ENCODE peak calls at places on chromosomes 5 and 9, in four cellular contexts. U, H, B and N are unnamed samples.

GRCh38 chr9:98913044-98913443 is 30.7 kb upstream of the COL15A1 start:
- DNase-seq in U (no peak), H (no peak), B (no peak), N (no peak)

GRCh38 chr5:172420215-172420934 is 34.0 kb downstream of the SH3PXD2B start:
- DNase-seq in U (no peak), H (peak), B (no peak), N (peak)

GRCh38 chr9:18314321-18314720 is 159.6 kb upstream of the ADAMTSL1 start:
- DNase-seq in U (no peak), H (no peak), B (no peak), N (no peak)

GRCh38 chr9:78035369-78035993 is 3.9 kb upstream of the GNAQ start:
- DNase-seq in U (peak), H (no peak), B (peak), N (no peak)

GRCh38 chr5:39092581-39093350 is 18.6 kb upstream of the RICTOR start:
- DNase-seq in U (no peak), H (no peak), B (no peak), N (no peak)

GRCh38 chr9:37146372-37146771 is 26.0 kb downstream of the ZCCHC7 start:
- DNase-seq in U (no peak), H (no peak), B (peak), N (no peak)

GRCh38 chr9:102950341-102950740 is 44.8 kb upstream of the CYLC2 start:
- DNase-seq in U (no peak), H (no peak), B (no peak), N (no peak)

GRCh38 chr9:122991370-122991830 is 42.1 kb upstream of the GPR21 start:
- DNase-seq in U (peak), H (no peak), B (peak), N (no peak)

GRCh38 chr5:42840279-42840678 is 28.6 kb upstream of the SELENOP start:
- DNase-seq in U (no peak), H (peak), B (no peak), N (no peak)

GRCh38 chr5:55062039-55062779 is 38.2 kb downstream of the GZMK start:
- DNase-seq in U (no peak), H (no peak), B (no peak), N (no peak)

GRCh38 chr5:77316871-77317661 is 106.6 kb downstream of the PDE8B start:
- DNase-seq in U (no peak), H (no peak), B (no peak), N (no peak)

GRCh38 chr5:91651704-91652103 is 268.6 kb upstream of the ARRDC3 start:
- DNase-seq in U (no peak), H (no peak), B (no peak), N (no peak)
- TF ChIP-seq EP300 in U (no peak), H (no peak), B (no peak), N (no peak)

GRCh38 chr9:92171822-92172221 is 56.6 kb upstream of the SPTLC1 start:
- DNase-seq in U (no peak), H (no peak), B (no peak), N (peak)

GRCh38 chr9:92175441-92175840 is 60.2 kb upstream of the SPTLC1 start:
- DNase-seq in U (no peak), H (no peak), B (no peak), N (peak)

GRCh38 chr9:92173318-92173717 is 58.1 kb upstream of the SPTLC1 start:
- DNase-seq in U (no peak), H (no peak), B (peak), N (no peak)

GRCh38 chr9:92170848-92171247 is 55.6 kb upstream of the SPTLC1 start:
- DNase-seq in U (no peak), H (no peak), B (no peak), N (no peak)

DNA sequence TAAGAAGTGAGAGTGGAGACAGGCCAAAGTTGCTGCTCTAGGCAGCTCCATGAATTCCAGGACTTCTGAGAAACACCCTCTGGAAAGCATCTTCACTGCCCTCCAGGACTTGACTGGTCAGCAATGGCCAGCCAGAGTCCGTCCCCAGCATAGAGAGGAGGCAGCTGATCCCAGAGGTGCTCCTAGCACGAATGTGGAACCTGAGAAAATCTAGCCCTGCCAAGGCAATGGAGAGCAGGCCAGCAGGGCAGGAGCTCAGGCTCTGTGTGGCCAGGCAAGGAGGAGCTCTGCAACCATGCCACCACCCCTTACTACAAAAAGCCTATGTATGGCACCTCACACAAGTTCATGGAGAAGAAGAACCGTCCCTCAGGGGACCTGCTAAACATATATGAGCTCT is 56.1 kb upstream of the SPTLC1 start:
- DNase-seq in U (no peak), H (no peak), B (no peak), N (peak)
- TF ChIP-seq EP300 in U (no peak), H (no peak), B (no peak), N (no peak)

GRCh38 chr5:110258460-110258859 is 468.0 kb downstream of the TMEM232 start:
- DNase-seq in U (no peak), H (no peak), B (no peak), N (no peak)
- TF ChIP-seq EP300 in U (no peak), H (no peak), B (no peak), N (no peak)

GRCh38 chr5:100761192-100761591 is 141.9 kb downstream of the ST8SIA4 start:
- DNase-seq in U (no peak), H (no peak), B (no peak), N (no peak)

GRCh38 chr5:100762163-100762562 is 140.9 kb downstream of the ST8SIA4 start:
- DNase-seq in U (no peak), H (no peak), B (no peak), N (no peak)

GRCh38 chr5:100758780-100759179 is 144.3 kb downstream of the ST8SIA4 start:
- DNase-seq in U (no peak), H (no peak), B (no peak), N (no peak)

GRCh38 chr5:100762995-100763394 is 140.1 kb downstream of the ST8SIA4 start:
- DNase-seq in U (no peak), H (no peak), B (no peak), N (no peak)

DNA sequence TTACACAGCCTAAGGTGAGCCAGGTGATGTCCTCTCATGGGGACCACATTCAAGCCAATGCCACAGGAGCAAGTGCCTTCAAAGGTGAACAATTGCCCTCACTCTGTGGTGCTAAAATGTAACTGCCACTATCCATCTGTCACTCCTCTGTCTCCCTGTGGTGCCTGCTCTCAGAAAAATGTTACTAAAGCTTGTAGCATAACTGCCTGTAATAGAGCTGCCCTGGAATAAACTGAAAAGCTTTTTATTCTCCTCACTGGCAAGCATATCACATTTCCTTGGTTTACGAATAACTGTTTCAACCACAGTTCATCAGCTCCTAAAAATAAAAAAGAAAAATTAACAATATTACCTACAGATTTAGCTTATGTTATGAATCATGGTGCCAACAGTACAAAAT is 142.4 kb downstream of the ST8SIA4 start:
- DNase-seq in U (no peak), H (no peak), B (no peak), N (no peak)
- TF ChIP-seq EP300 in U (no peak), H (no peak), B (no peak), N (no peak)

GRCh38 chr5:128403350-128403749 is 134.7 kb downstream of the FBN2 start:
- DNase-seq in U (no peak), H (no peak), B (no peak), N (no peak)
- TF ChIP-seq EP300 in U (no peak), H (no peak), B (no peak), N (no peak)

GRCh38 chr5:176540476-176540899 is 3.3 kb upstream of the RNF44 start:
- DNase-seq in U (no peak), H (no peak), B (no peak), N (no peak)
- TF ChIP-seq EP300 in U (no peak), H (no peak), B (no peak), N (no peak)

DNA sequence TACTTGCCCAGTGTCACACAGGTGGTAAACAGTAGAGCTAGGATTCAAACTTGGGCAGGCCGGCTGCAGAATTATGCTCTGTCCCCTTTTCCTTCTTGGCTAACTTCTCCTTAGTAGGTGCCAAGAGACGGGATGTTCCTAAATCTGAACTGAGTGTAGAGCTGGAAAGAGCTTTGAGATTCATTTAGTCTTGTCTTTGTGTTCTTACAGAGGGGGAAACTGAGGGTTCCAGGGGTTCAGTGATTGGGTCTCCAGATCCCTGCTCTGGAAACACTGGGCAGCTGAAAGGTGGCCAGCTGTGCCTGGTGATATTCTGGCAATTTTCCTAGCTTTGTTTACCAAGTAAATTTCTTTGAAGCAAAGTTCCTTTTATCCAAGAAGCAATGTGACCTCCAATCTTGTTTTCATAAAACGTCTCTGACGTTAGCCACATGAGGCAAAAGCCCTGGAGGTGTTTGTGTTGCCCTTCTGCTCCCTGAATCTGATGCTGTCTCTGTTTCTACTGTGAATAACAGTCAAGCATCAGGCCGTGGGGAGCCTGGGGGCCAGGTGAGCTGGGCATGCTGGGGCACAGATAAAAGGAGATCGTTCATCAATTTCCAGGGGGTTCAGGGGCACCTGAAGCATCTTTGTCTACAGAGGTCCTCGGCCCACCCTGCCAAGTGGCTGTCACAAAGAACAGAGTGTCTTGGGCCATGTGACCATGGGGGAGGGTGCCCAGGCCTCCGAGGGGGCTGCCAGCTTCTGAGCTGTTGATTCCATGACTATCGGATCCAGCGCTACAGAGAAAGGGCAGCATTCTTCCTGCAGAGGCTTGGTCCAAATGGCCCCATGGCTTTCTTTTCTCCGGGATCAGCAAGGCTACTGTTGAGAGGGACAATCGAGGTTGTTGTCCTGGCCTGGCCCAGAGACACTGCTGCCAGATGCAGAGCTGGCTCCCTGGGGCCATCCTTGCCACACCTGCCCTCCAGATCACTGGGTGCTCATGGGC is 288.9 kb downstream of the ZSWIM6 start:
- DNase-seq in U (no peak), H (no peak), B (no peak), N (no peak)
- TF ChIP-seq EP300 in U (no peak), H (peak), B (no peak), N (no peak)